ENCODE peak calls at places on chromosomes 3 and 15, in four cellular contexts. E is A549, N is K562, C is GM12878. X is an unnamed sample.

GRCh38 chr3:64595253-64595694 is 92.5 kb downstream of the ADAMTS9 start:
- DNase-seq in E (no peak), N (no peak), C (no peak), X (peak)

GRCh38 chr15:71252036-71252898 is 137.0 kb downstream of the THSD4 start:
- DNase-seq in E (peak), N (no peak), C (no peak), X (peak)

GRCh38 chr3:101518421-101518871 is 5.4 kb upstream of the SENP7 start:
- DNase-seq in E (peak), N (no peak), C (peak), X (peak)

GRCh38 chr3:189606774-189607173 is 24.4 kb upstream of the TP63 start:
- DNase-seq in E (no peak), N (no peak), C (no peak), X (no peak)

GRCh38 chr3:192831111-192831644 is 86.5 kb downstream of the MB21D2 start:
- DNase-seq in E (no peak), N (no peak), C (no peak), X (peak)

GRCh38 chr15:82850731-82851130 is 41.3 kb downstream of the WHAMM start:
- DNase-seq in E (no peak), N (no peak), C (no peak), X (no peak)

GRCh38 chr3:110608566-110608965 is 463.1 kb upstream of the NECTIN3 start:
- DNase-seq in E (no peak), N (no peak), C (no peak), X (peak)

GRCh38 chr3:171874251-171874679 is 31.1 kb downstream of the TMEM212 start:
- DNase-seq in E (peak), N (no peak), C (no peak), X (peak)

GRCh38 chr15:59186501-59186900 is 20.1 kb upstream of the LDHAL6B start:
- DNase-seq in E (peak), N (no peak), C (no peak), X (peak)

GRCh38 chr3:169964176-169964575 is 2.4 kb upstream of the SEC62 start:
- DNase-seq in E (no peak), N (no peak), C (no peak), X (peak)

GRCh38 chr3:115272036-115272824 is 125.1 kb upstream of the ZBTB20 start:
- DNase-seq in E (peak), N (no peak), C (no peak), X (peak)

GRCh38 chr3:57007513-57008415 is 52.7 kb upstream of the SPATA12 start:
- DNase-seq in E (no peak), N (peak), C (no peak), X (peak)

GRCh38 chr15:65343374-65343981 is 34.3 kb downstream of the IGDCC3 start:
- DNase-seq in E (no peak), N (no peak), C (no peak), X (no peak)

GRCh38 chr15:85312925-85313324 is 67.5 kb upstream of the AKAP13 start:
- DNase-seq in E (no peak), N (no peak), C (no peak), X (peak)

GRCh38 chr3:194686816-194687637 is 1.3 kb downstream of the FAM43A start:
- DNase-seq in E (no peak), N (no peak), C (no peak), X (peak)

GRCh38 chr3:144362126-144362525 is 390.5 kb downstream of the DIPK2A start:
- DNase-seq in E (no peak), N (no peak), C (no peak), X (no peak)

GRCh38 chr3:123642182-123642956 is 57.5 kb upstream of the HACD2 start:
- DNase-seq in E (peak), N (peak), C (peak), X (peak)

GRCh38 chr15:65092046-65092770 is 15.7 kb downstream of the KBTBD13 start:
- DNase-seq in E (no peak), N (no peak), C (no peak), X (no peak)

GRCh38 chr3:197713477-197713822 is 23.3 kb downstream of the RUBCN start:
- DNase-seq in E (no peak), N (no peak), C (no peak), X (no peak)

GRCh38 chr15:74788716-74789151 is 6.9 kb downstream of the CSK start:
- DNase-seq in E (no peak), N (no peak), C (peak), X (no peak)

GRCh38 chr15:51907136-51907862 is 64.3 kb downstream of the LEO1 start:
- DNase-seq in E (peak), N (peak), C (no peak), X (peak)

GRCh38 chr3:39961404-39961693 is 151.9 kb downstream of the MYRIP start:
- DNase-seq in E (no peak), N (no peak), C (no peak), X (no peak)

GRCh38 chr3:141544697-141545096 is 57.9 kb downstream of the RASA2 start:
- DNase-seq in E (no peak), N (no peak), C (no peak), X (no peak)

GRCh38 chr15:42973114-42973513 is 52.5 kb upstream of the TTBK2 start:
- DNase-seq in E (no peak), N (no peak), C (no peak), X (no peak)

GRCh38 chr3:33547101-33547500 is 106.9 kb upstream of the UBP1 start:
- DNase-seq in E (no peak), N (no peak), C (no peak), X (no peak)

GRCh38 chr3:15899438-15899837 is 101.7 kb upstream of the ANKRD28 start:
- DNase-seq in E (peak), N (peak), C (no peak), X (peak)

GRCh38 chr3:14822134-14822533 is 3.4 kb downstream of the FGD5 start:
- DNase-seq in E (no peak), N (no peak), C (no peak), X (no peak)

GRCh38 chr3:14824646-14825045 is 5.9 kb downstream of the FGD5 start:
- DNase-seq in E (no peak), N (no peak), C (no peak), X (no peak)

GRCh38 chr3:14822875-14823807 is 4.4 kb downstream of the FGD5 start:
- DNase-seq in E (no peak), N (no peak), C (no peak), X (no peak)

GRCh38 chr3:14826069-14826468 is 7.3 kb downstream of the FGD5 start:
- DNase-seq in E (no peak), N (no peak), C (no peak), X (no peak)

GRCh38 chr3:14823910-14824629 is 5.3 kb downstream of the FGD5 start:
- DNase-seq in E (no peak), N (no peak), C (no peak), X (no peak)
- TF ChIP-seq ELK1 in E (no peak), N (no peak), C (no peak), X (no peak)

GRCh38 chr15:40790723-40791122 is 16.2 kb upstream of the ZFYVE19 start:
- DNase-seq in E (no peak), N (no peak), C (no peak), X (no peak)
- TF ChIP-seq ELK1 in E (no peak), N (no peak), C (no peak), X (no peak)

GRCh38 chr3:131917006-131917405 is 117.8 kb downstream of the CPNE4 start:
- DNase-seq in E (no peak), N (no peak), C (no peak), X (no peak)

GRCh38 chr3:131912255-131912654 is 122.6 kb downstream of the CPNE4 start:
- DNase-seq in E (no peak), N (no peak), C (no peak), X (no peak)

DNA sequence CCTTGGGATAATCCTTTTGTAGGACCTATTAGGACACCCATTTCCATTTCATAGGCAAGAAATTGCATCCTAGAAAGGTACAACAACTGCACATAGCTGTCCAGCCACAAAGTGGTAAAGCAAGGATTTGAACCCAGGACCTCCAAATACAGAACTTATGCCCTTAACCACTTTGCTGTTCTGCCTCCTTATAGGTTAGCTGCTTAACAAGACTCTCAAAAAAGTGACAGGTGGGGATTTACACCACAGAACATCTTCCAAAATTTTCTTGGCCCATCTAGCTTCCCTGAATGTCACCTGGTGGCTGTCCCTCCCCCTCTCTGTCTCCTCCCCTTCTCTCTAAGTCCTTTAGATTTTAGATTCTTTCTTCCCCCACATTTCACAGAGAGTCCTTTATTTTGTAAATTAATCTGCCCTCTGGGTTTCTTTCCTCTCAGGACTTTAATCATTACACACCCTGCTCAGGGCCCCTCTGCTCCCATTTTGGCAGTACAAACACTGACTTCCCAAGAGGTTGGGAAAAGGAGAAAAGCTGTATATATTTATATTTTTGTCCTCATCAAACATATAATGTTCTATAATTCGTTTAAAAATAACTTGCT is 120.6 kb downstream of the CPNE4 start:
- DNase-seq in E (no peak), N (no peak), C (no peak), X (no peak)
- TF ChIP-seq ELK1 in E (no peak), N (no peak), C (no peak), X (no peak)

GRCh38 chr3:103127116-103127630 is 692.4 kb downstream of the ZPLD1 start:
- DNase-seq in E (no peak), N (no peak), C (no peak), X (no peak)
- TF ChIP-seq ELK1 in E (no peak), N (no peak), C (no peak), X (no peak)